ENCODE peak calls at places on chromosomes 13 and 19, in six cellular contexts. One of them, this sample, is unnamed. For H3K4me1, the result is how much of the 10 kb centered on the place peaks cover.

GRCh38 chr13:110715395-110716234 is 2.1 kb downstream of the ING1 start:
- DNase-seq in PC-9: peak
- DNase-seq in tibial nerve: peak
- DNase-seq in CD8-positive, alpha-beta memory T cell: peak
- DNase-seq in neural progenitor cell: peak
- DNase-seq in CD8-positive, alpha-beta T cell: peak
- DNase-seq in this sample: peak

GRCh38 chr13:110476220-110476617 is 85.3 kb downstream of the RAB20 start:
- DNase-seq in PC-9: no peak
- DNase-seq in CD8-positive, alpha-beta T cell: no peak
- DNase-seq in neural progenitor cell: no peak
- DNase-seq in CD8-positive, alpha-beta memory T cell: no peak
- DNase-seq in tibial nerve: no peak
- DNase-seq in this sample: no peak

GRCh38 chr19:41426952-41427646 is at the start of gene B3GNT8:
- DNase-seq in PC-9: peak
- DNase-seq in CD8-positive, alpha-beta T cell: peak
- DNase-seq in CD8-positive, alpha-beta memory T cell: peak
- DNase-seq in neural progenitor cell: peak
- DNase-seq in tibial nerve: peak
- DNase-seq in this sample: no peak

GRCh38 chr13:29500426-29500825 is 95.1 kb downstream of the SLC7A1 start:
- DNase-seq in CD8-positive, alpha-beta T cell: no peak
- DNase-seq in neural progenitor cell: no peak
- DNase-seq in tibial nerve: no peak
- DNase-seq in PC-9: no peak
- DNase-seq in CD8-positive, alpha-beta memory T cell: no peak
- DNase-seq in this sample: no peak

GRCh38 chr19:45764487-45764886 is 4.6 kb downstream of the SIX5 start:
- DNase-seq in CD8-positive, alpha-beta T cell: no peak
- DNase-seq in PC-9: no peak
- DNase-seq in tibial nerve: no peak
- DNase-seq in neural progenitor cell: peak
- DNase-seq in CD8-positive, alpha-beta memory T cell: no peak
- DNase-seq in this sample: no peak

GRCh38 chr19:50632151-50632835 is 7.4 kb downstream of the SYT3 start:
- DNase-seq in neural progenitor cell: no peak
- DNase-seq in tibial nerve: no peak
- DNase-seq in CD8-positive, alpha-beta T cell: no peak
- DNase-seq in PC-9: no peak
- DNase-seq in CD8-positive, alpha-beta memory T cell: no peak
- DNase-seq in this sample: no peak

GRCh38 chr13:110771194-110771593 is 57.7 kb downstream of the ING1 start:
- DNase-seq in CD8-positive, alpha-beta T cell: no peak
- DNase-seq in CD8-positive, alpha-beta memory T cell: no peak
- DNase-seq in PC-9: no peak
- DNase-seq in neural progenitor cell: no peak
- DNase-seq in tibial nerve: no peak
- DNase-seq in this sample: no peak

GRCh38 chr13:41156611-41157010 is 24.0 kb upstream of the KBTBD6 start:
- DNase-seq in CD8-positive, alpha-beta memory T cell: no peak
- DNase-seq in neural progenitor cell: no peak
- DNase-seq in PC-9: no peak
- DNase-seq in tibial nerve: no peak
- DNase-seq in CD8-positive, alpha-beta T cell: no peak
- DNase-seq in this sample: no peak

GRCh38 chr19:49553451-49554271 is 25.9 kb downstream of the RCN3 start:
- DNase-seq in CD8-positive, alpha-beta T cell: peak
- DNase-seq in PC-9: no peak
- DNase-seq in neural progenitor cell: no peak
- DNase-seq in CD8-positive, alpha-beta memory T cell: peak
- DNase-seq in tibial nerve: no peak
- DNase-seq in this sample: peak

GRCh38 chr13:22696433-22696832 is 484.3 kb upstream of the SGCG start:
- DNase-seq in CD8-positive, alpha-beta T cell: no peak
- DNase-seq in PC-9: no peak
- DNase-seq in neural progenitor cell: no peak
- DNase-seq in tibial nerve: no peak
- DNase-seq in CD8-positive, alpha-beta memory T cell: no peak
- DNase-seq in this sample: no peak

GRCh38 chr19:532578-533484 is 1.3 kb downstream of the CDC34 start:
- DNase-seq in CD8-positive, alpha-beta memory T cell: no peak
- DNase-seq in neural progenitor cell: peak
- DNase-seq in CD8-positive, alpha-beta T cell: peak
- DNase-seq in tibial nerve: peak
- DNase-seq in PC-9: peak
- DNase-seq in this sample: peak

GRCh38 chr13:85501616-85502015 is 297.6 kb downstream of the SLITRK6 start:
- DNase-seq in neural progenitor cell: no peak
- DNase-seq in tibial nerve: no peak
- DNase-seq in CD8-positive, alpha-beta T cell: no peak
- DNase-seq in PC-9: no peak
- DNase-seq in CD8-positive, alpha-beta memory T cell: no peak
- DNase-seq in this sample: no peak

DNA sequence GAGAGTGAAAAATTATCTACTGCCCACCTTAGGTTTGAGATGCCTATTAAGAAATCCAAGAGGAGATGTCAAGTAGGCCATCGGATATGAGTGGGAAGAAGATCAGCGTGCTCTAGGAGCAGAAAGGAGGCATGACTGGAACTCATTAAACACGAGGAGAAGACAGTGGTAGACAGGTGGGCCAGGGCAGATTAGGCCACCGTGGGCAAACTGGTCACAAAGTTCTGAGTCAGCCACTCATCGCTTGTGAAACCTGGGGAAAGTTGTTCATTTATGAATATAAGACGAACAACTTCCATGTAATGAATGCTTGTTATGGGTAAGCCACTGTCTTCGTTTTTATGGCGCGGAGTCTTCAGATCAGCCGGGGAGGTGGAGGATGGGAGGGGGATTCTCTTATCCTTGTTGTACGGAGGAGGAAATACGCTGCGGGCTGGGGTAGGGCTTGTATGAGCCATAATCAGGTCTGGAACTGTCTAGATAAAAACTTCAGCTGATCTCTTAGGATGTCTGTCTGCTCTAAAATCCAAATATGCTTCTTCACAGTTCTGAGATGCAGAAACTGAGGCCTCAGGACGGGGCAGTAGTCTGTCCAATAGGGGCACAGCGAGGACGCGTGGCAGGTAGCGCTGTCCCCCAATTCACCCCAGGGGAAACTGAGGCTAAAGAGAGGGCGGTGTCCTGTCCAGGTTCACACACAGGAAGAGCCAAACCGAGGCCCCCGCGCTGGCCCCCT is 1.1 kb upstream of the ZNF444 start:
- DNase-seq in CD8-positive, alpha-beta memory T cell: no peak
- DNase-seq in PC-9: no peak
- DNase-seq in tibial nerve: no peak
- DNase-seq in neural progenitor cell: no peak
- DNase-seq in CD8-positive, alpha-beta T cell: no peak
- DNase-seq in this sample: no peak
- H3K4me3 ChIP-seq in CD8-positive, alpha-beta memory T cell: peak
- H3K4me3 ChIP-seq in PC-9: peak
- H3K4me3 ChIP-seq in tibial nerve: peak
- H3K4me3 ChIP-seq in neural progenitor cell: peak
- H3K4me3 ChIP-seq in CD8-positive, alpha-beta T cell: peak
- H3K4me3 ChIP-seq in this sample: peak

GRCh38 chr13:100208002-100208401 is 119.1 kb downstream of the PCCA start:
- DNase-seq in PC-9: no peak
- DNase-seq in tibial nerve: no peak
- DNase-seq in neural progenitor cell: no peak
- DNase-seq in CD8-positive, alpha-beta T cell: no peak
- DNase-seq in CD8-positive, alpha-beta memory T cell: no peak
- DNase-seq in this sample: peak

GRCh38 chr13:100212904-100213538 is 124.1 kb downstream of the PCCA start:
- DNase-seq in CD8-positive, alpha-beta memory T cell: no peak
- DNase-seq in neural progenitor cell: no peak
- DNase-seq in PC-9: no peak
- DNase-seq in tibial nerve: no peak
- DNase-seq in CD8-positive, alpha-beta T cell: no peak
- DNase-seq in this sample: no peak

GRCh38 chr13:100208596-100208995 is 119.7 kb downstream of the PCCA start:
- DNase-seq in CD8-positive, alpha-beta T cell: no peak
- DNase-seq in CD8-positive, alpha-beta memory T cell: no peak
- DNase-seq in tibial nerve: no peak
- DNase-seq in PC-9: no peak
- DNase-seq in neural progenitor cell: no peak
- DNase-seq in this sample: peak

GRCh38 chr13:100210966-100211710 is 122.2 kb downstream of the PCCA start:
- DNase-seq in CD8-positive, alpha-beta memory T cell: no peak
- DNase-seq in neural progenitor cell: no peak
- DNase-seq in PC-9: no peak
- DNase-seq in tibial nerve: no peak
- DNase-seq in CD8-positive, alpha-beta T cell: no peak
- DNase-seq in this sample: peak

GRCh38 chr13:100209857-100210580 is 121.1 kb downstream of the PCCA start:
- DNase-seq in PC-9: no peak
- DNase-seq in neural progenitor cell: no peak
- DNase-seq in tibial nerve: no peak
- DNase-seq in CD8-positive, alpha-beta T cell: no peak
- DNase-seq in CD8-positive, alpha-beta memory T cell: no peak
- DNase-seq in this sample: peak
- H3K27ac ChIP-seq in PC-9: no peak
- H3K27ac ChIP-seq in neural progenitor cell: no peak
- H3K27ac ChIP-seq in tibial nerve: no peak
- H3K27ac ChIP-seq in CD8-positive, alpha-beta T cell: no peak
- H3K27ac ChIP-seq in CD8-positive, alpha-beta memory T cell: no peak
- H3K27ac ChIP-seq in this sample: peak

GRCh38 chr19:46866407-46867132 is 5.8 kb downstream of the ARHGAP35 start:
- DNase-seq in PC-9: no peak
- DNase-seq in CD8-positive, alpha-beta T cell: no peak
- DNase-seq in tibial nerve: no peak
- DNase-seq in CD8-positive, alpha-beta memory T cell: no peak
- DNase-seq in neural progenitor cell: no peak
- DNase-seq in this sample: no peak

GRCh38 chr19:46862974-46863632 is 2.3 kb downstream of the ARHGAP35 start:
- DNase-seq in CD8-positive, alpha-beta memory T cell: no peak
- DNase-seq in tibial nerve: no peak
- DNase-seq in PC-9: no peak
- DNase-seq in CD8-positive, alpha-beta T cell: no peak
- DNase-seq in neural progenitor cell: no peak
- DNase-seq in this sample: no peak

GRCh38 chr19:46872967-46873366 is 12.2 kb downstream of the ARHGAP35 start:
- DNase-seq in CD8-positive, alpha-beta T cell: no peak
- DNase-seq in CD8-positive, alpha-beta memory T cell: no peak
- DNase-seq in tibial nerve: no peak
- DNase-seq in neural progenitor cell: no peak
- DNase-seq in PC-9: no peak
- DNase-seq in this sample: no peak

GRCh38 chr19:46863818-46864629 is 3.2 kb downstream of the ARHGAP35 start:
- DNase-seq in CD8-positive, alpha-beta T cell: no peak
- DNase-seq in CD8-positive, alpha-beta memory T cell: no peak
- DNase-seq in PC-9: peak
- DNase-seq in neural progenitor cell: peak
- DNase-seq in tibial nerve: no peak
- DNase-seq in this sample: peak

DNA sequence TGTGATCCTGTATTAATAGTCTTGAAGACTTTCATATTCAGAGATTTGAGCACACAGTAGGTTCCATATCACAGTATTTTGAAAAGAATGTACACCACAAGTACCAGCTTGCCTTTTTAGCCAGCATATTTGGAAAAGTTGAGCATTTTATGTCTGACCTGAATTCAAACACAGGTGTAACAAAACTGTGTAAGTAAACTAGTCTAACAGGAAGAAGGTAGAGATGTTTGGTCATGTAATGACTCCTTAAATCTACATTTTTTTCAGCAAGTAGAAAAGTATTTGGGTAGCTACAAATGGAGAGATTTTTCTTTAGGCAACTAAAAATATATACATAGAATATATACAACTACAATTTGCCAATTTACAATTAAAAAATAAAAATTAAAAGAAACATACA is 7.6 kb downstream of the ARHGAP35 start:
- DNase-seq in CD8-positive, alpha-beta memory T cell: no peak
- DNase-seq in CD8-positive, alpha-beta T cell: no peak
- DNase-seq in neural progenitor cell: no peak
- DNase-seq in tibial nerve: no peak
- DNase-seq in PC-9: no peak
- DNase-seq in this sample: no peak
- H3K4me1 ChIP-seq in CD8-positive, alpha-beta memory T cell: under half
- H3K4me1 ChIP-seq in CD8-positive, alpha-beta T cell: under half
- H3K4me1 ChIP-seq in neural progenitor cell: under half
- H3K4me1 ChIP-seq in tibial nerve: under half
- H3K4me1 ChIP-seq in PC-9: half or more
- H3K4me1 ChIP-seq in this sample: under half

GRCh38 chr13:50129065-50129922 is 114.0 kb downstream of the KCNRG start:
- DNase-seq in CD8-positive, alpha-beta memory T cell: no peak
- DNase-seq in tibial nerve: peak
- DNase-seq in neural progenitor cell: peak
- DNase-seq in PC-9: no peak
- DNase-seq in CD8-positive, alpha-beta T cell: no peak
- DNase-seq in this sample: no peak
- H3K4me3 ChIP-seq in CD8-positive, alpha-beta memory T cell: peak
- H3K4me3 ChIP-seq in tibial nerve: peak
- H3K4me3 ChIP-seq in neural progenitor cell: peak
- H3K4me3 ChIP-seq in PC-9: no peak
- H3K4me3 ChIP-seq in CD8-positive, alpha-beta T cell: no peak
- H3K4me3 ChIP-seq in this sample: no peak

GRCh38 chr19:7965259-7965841 is 21.9 kb upstream of the TIMM44 start:
- DNase-seq in CD8-positive, alpha-beta T cell: no peak
- DNase-seq in PC-9: no peak
- DNase-seq in CD8-positive, alpha-beta memory T cell: no peak
- DNase-seq in neural progenitor cell: no peak
- DNase-seq in tibial nerve: no peak
- DNase-seq in this sample: no peak

GRCh38 chr19:7963566-7963965 is 20.1 kb upstream of the TIMM44 start:
- DNase-seq in tibial nerve: no peak
- DNase-seq in neural progenitor cell: no peak
- DNase-seq in PC-9: no peak
- DNase-seq in CD8-positive, alpha-beta T cell: no peak
- DNase-seq in CD8-positive, alpha-beta memory T cell: no peak
- DNase-seq in this sample: no peak

GRCh38 chr19:7962644-7963268 is 19.3 kb upstream of the TIMM44 start:
- DNase-seq in tibial nerve: no peak
- DNase-seq in CD8-positive, alpha-beta memory T cell: no peak
- DNase-seq in CD8-positive, alpha-beta T cell: no peak
- DNase-seq in PC-9: no peak
- DNase-seq in neural progenitor cell: no peak
- DNase-seq in this sample: no peak

GRCh38 chr19:7959209-7959608 is 15.7 kb upstream of the TIMM44 start:
- DNase-seq in CD8-positive, alpha-beta T cell: no peak
- DNase-seq in neural progenitor cell: no peak
- DNase-seq in PC-9: no peak
- DNase-seq in CD8-positive, alpha-beta memory T cell: no peak
- DNase-seq in tibial nerve: no peak
- DNase-seq in this sample: no peak

GRCh38 chr19:7961930-7962626 is 18.6 kb upstream of the TIMM44 start:
- DNase-seq in neural progenitor cell: no peak
- DNase-seq in CD8-positive, alpha-beta T cell: no peak
- DNase-seq in CD8-positive, alpha-beta memory T cell: no peak
- DNase-seq in PC-9: no peak
- DNase-seq in tibial nerve: no peak
- DNase-seq in this sample: no peak
- H3K27ac ChIP-seq in neural progenitor cell: no peak
- H3K27ac ChIP-seq in CD8-positive, alpha-beta T cell: no peak
- H3K27ac ChIP-seq in CD8-positive, alpha-beta memory T cell: no peak
- H3K27ac ChIP-seq in PC-9: no peak
- H3K27ac ChIP-seq in tibial nerve: no peak
- H3K27ac ChIP-seq in this sample: no peak